ENCODE peak calls at places on chromosome 5, in six cellular contexts. Y is A549, R is IMR-90, G is HCT116, U is SK-N-SH, L is H1. V is an unnamed sample.

GRCh38 chr5:151670074-151670686 is 16.5 kb downstream of the SPARC start:
- DNase-seq in L (no peak), Y (no peak), U (peak), G (no peak), R (peak), V (no peak)

GRCh38 chr5:72516916-72517315 is 9.7 kb upstream of the ZNF366 start:
- DNase-seq in U (no peak), R (no peak), L (no peak), G (no peak), Y (no peak), V (no peak)

GRCh38 chr5:172506921-172507320 is 52.6 kb upstream of the SH3PXD2B start:
- DNase-seq in L (peak), R (no peak), G (no peak), Y (no peak), U (no peak), V (no peak)

GRCh38 chr5:146208916-146209522 is 5.6 kb downstream of the RBM27 start:
- DNase-seq in U (peak), Y (peak), G (no peak), R (peak), L (no peak), V (no peak)

GRCh38 chr5:177300971-177301370 is 2.5 kb downstream of the RAB24 start:
- DNase-seq in Y (no peak), U (no peak), R (no peak), G (no peak), L (no peak), V (no peak)

GRCh38 chr5:113042491-113043243 is 66.1 kb downstream of the DCP2 start:
- DNase-seq in Y (no peak), L (no peak), G (no peak), R (no peak), U (no peak), V (peak)

GRCh38 chr5:9166202-9167147 is 379.4 kb downstream of the SEMA5A start:
- DNase-seq in G (no peak), R (no peak), Y (no peak), L (no peak), U (no peak), V (no peak)

GRCh38 chr5:106020889-106021288 is 1649.8 kb downstream of the EFNA5 start:
- DNase-seq in R (peak), L (no peak), G (no peak), U (no peak), Y (no peak), V (no peak)

GRCh38 chr5:80192507-80193241 is 63.2 kb downstream of the SERINC5 start:
- DNase-seq in R (peak), L (no peak), Y (no peak), G (no peak), U (no peak), V (no peak)

GRCh38 chr5:14174235-14174636 is 31.1 kb downstream of the TRIO start:
- DNase-seq in G (no peak), L (no peak), Y (no peak), U (peak), R (peak), V (no peak)
- TF ChIP-seq RAD21 in G (no peak), L (no peak), Y (no peak), U (no peak), R (no peak), V (no peak)

GRCh38 chr5:149140197-149141002 is 893 bp upstream of the ABLIM3 start:
- DNase-seq in L (no peak), Y (no peak), G (no peak), R (peak), U (no peak), V (no peak)

GRCh38 chr5:149143470-149143869 is 2.2 kb downstream of the ABLIM3 start:
- DNase-seq in R (peak), U (no peak), Y (no peak), G (no peak), L (no peak), V (no peak)

GRCh38 chr5:149144637-149145036 is 3.3 kb downstream of the ABLIM3 start:
- DNase-seq in Y (no peak), R (no peak), U (no peak), L (no peak), G (no peak), V (no peak)

GRCh38 chr5:149141224-149141956 is at the start of gene ABLIM3:
- DNase-seq in G (no peak), R (peak), U (peak), L (peak), Y (peak), V (peak)

GRCh38 chr5:149141957-149142851 is 911 bp downstream of the ABLIM3 start:
- DNase-seq in U (peak), G (no peak), L (no peak), Y (no peak), R (peak), V (no peak)
- TF ChIP-seq RAD21 in U (no peak), G (no peak), L (no peak), Y (no peak), R (no peak), V (no peak)

GRCh38 chr5:98041661-98042060 is 731.8 kb upstream of the RGMB start:
- DNase-seq in G (no peak), Y (no peak), U (no peak), L (no peak), R (no peak), V (no peak)
- TF ChIP-seq RAD21 in G (no peak), Y (no peak), U (no peak), L (no peak), R (no peak), V (no peak)

GRCh38 chr5:135241536-135241935 is 157.5 kb downstream of the MACROH2A1 start:
- DNase-seq in Y (no peak), L (peak), U (no peak), R (no peak), G (no peak), V (no peak)

GRCh38 chr5:135238622-135239460 is 160.2 kb downstream of the MACROH2A1 start:
- DNase-seq in G (no peak), U (no peak), R (no peak), Y (no peak), L (peak), V (no peak)

GRCh38 chr5:135240283-135240633 is 158.8 kb downstream of the MACROH2A1 start:
- DNase-seq in U (no peak), L (no peak), Y (no peak), R (no peak), G (no peak), V (no peak)

GRCh38 chr5:135240781-135241360 is 158.2 kb downstream of the MACROH2A1 start:
- DNase-seq in U (no peak), R (no peak), L (peak), G (no peak), Y (no peak), V (no peak)

GRCh38 chr5:135239461-135240282 is 159.4 kb downstream of the MACROH2A1 start:
- DNase-seq in G (no peak), U (no peak), L (peak), R (peak), Y (no peak), V (no peak)
- TF ChIP-seq RAD21 in G (no peak), U (no peak), L (no peak), R (no peak), Y (no peak), V (no peak)

GRCh38 chr5:96218653-96219052 is 214.4 kb downstream of the PCSK1 start:
- DNase-seq in Y (no peak), U (no peak), L (no peak), R (no peak), G (no peak), V (no peak)

GRCh38 chr5:96219580-96220281 is 213.3 kb downstream of the PCSK1 start:
- DNase-seq in R (peak), G (no peak), L (no peak), U (no peak), Y (no peak), V (no peak)

GRCh38 chr5:96222129-96222528 is 210.9 kb downstream of the PCSK1 start:
- DNase-seq in U (no peak), G (no peak), Y (no peak), R (no peak), L (no peak), V (no peak)

DNA sequence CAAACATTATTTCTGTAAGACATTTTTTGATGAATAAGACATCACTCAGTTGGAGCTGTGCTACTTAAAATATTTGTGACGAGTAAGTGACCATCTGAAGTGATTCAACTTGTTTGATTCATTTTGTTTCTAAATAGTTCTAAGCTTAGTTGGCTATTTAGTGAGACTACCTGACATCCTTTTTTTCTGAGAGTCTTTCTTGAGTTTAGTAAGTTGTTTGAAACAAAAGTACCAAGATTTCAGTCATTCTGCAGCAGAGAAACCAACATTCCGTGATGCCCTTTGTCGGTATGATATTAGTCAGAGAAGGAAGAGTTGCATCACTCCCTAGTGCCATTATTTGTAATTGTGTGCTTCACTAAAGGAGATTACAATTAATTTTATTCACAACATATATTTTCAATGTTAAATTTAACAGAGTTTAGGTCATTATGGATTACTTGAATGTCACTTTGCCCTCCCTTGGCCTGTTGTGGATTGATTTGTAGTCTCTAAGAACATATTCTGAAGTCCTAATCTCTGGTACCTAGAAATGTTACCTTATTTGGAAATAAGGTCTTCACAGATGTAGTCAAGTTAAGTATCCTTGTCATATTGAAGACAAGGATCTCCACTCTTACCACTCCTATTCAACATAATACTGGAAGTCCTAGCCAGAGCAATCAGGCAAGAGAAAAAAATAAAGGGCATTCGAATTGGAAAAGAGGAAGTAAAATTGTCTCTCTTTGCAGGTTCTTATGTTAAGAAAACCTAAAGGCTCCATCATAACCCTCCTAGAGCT is 212.2 kb downstream of the PCSK1 start:
- DNase-seq in U (no peak), L (no peak), R (peak), Y (no peak), G (no peak), V (no peak)
- TF ChIP-seq RAD21 in U (no peak), L (no peak), R (no peak), Y (no peak), G (no peak), V (no peak)

GRCh38 chr5:178392998-178393397 is 160.4 kb upstream of the PHYKPL start:
- DNase-seq in G (no peak), Y (no peak), U (no peak), R (no peak), L (no peak), V (no peak)
- TF ChIP-seq RAD21 in G (no peak), Y (no peak), U (no peak), R (no peak), L (no peak), V (no peak)

GRCh38 chr5:175731756-175732465 is 74.0 kb downstream of the HRH2 start:
- DNase-seq in Y (no peak), U (no peak), L (no peak), R (no peak), G (no peak), V (no peak)

GRCh38 chr5:175734501-175734900 is 76.6 kb downstream of the HRH2 start:
- DNase-seq in U (no peak), L (no peak), G (no peak), Y (no peak), R (no peak), V (no peak)

GRCh38 chr5:175731172-175731571 is 73.3 kb downstream of the HRH2 start:
- DNase-seq in Y (no peak), G (no peak), U (no peak), L (no peak), R (no peak), V (no peak)

GRCh38 chr5:175734016-175734415 is 76.1 kb downstream of the HRH2 start:
- DNase-seq in Y (no peak), U (no peak), R (no peak), L (no peak), G (no peak), V (no peak)

GRCh38 chr5:175733017-175733416 is 75.1 kb downstream of the HRH2 start:
- DNase-seq in L (no peak), U (no peak), G (no peak), Y (no peak), R (no peak), V (no peak)
- TF ChIP-seq RAD21 in L (peak), U (no peak), G (no peak), Y (no peak), R (no peak), V (no peak)

GRCh38 chr5:132081458-132081857 is 7.9 kb downstream of the CSF2 start:
- DNase-seq in R (no peak), G (no peak), U (no peak), Y (no peak), L (no peak), V (no peak)

GRCh38 chr5:132079081-132079480 is 5.5 kb downstream of the CSF2 start:
- DNase-seq in G (no peak), L (no peak), U (no peak), Y (no peak), R (no peak), V (no peak)

GRCh38 chr5:132076983-132077382 is 3.4 kb downstream of the CSF2 start:
- DNase-seq in U (no peak), L (no peak), G (no peak), R (no peak), Y (no peak), V (no peak)

GRCh38 chr5:132080595-132080994 is 7.0 kb downstream of the CSF2 start:
- DNase-seq in R (no peak), Y (no peak), U (no peak), L (no peak), G (no peak), V (no peak)

DNA sequence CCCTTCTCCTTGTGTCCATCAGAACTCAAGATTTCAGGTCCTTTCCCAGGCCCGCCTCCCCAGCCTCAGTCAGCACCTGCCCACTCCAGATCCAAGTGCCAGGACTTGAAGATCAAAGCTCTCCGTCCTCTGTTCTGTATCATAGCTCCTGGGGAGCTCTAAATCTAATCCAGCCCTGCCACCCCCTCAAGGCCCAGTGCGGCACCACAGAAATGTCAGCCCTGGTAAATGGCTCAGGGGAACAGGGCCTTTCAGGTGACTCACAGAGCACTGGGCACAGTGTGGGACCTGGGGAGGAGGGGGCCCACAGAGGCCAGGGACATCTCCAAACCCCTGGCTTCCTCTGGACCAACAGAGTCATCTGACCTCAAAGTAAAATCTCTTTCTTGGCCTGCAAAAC is 6.0 kb downstream of the CSF2 start:
- DNase-seq in U (no peak), L (no peak), G (no peak), Y (no peak), R (no peak), V (no peak)
- TF ChIP-seq RAD21 in U (no peak), L (no peak), G (no peak), Y (no peak), R (no peak), V (no peak)